ENCODE peak calls at places on chromosomes 11 and 22, in five cellular contexts. X is H1, D is neuronal stem cell, O is IMR-90, K is mesendoderm. B is an unnamed sample.

GRCh38 chr11:65615950-65616574 is 486 bp downstream of the PCNX3 start:
- DNase-seq in X (no peak), D (no peak), O (no peak), K (peak), B (no peak)

GRCh38 chr11:23875407-23875950 is 621.4 kb upstream of the LUZP2 start:
- DNase-seq in X (no peak), D (no peak), O (peak), K (no peak), B (no peak)

GRCh38 chr11:121613724-121614123 is 161.0 kb upstream of the SORL1-AS1 start:
- DNase-seq in X (no peak), D (no peak), O (peak), K (no peak), B (no peak)

GRCh38 chr11:131683131-131683530 is 312.7 kb downstream of the NTM start:
- DNase-seq in X (no peak), D (no peak), O (no peak), K (no peak), B (no peak)

GRCh38 chr11:27282141-27282590 is 80.8 kb downstream of the CCDC34 start:
- DNase-seq in X (no peak), D (no peak), O (peak), K (no peak), B (peak)

GRCh38 chr11:118060879-118061278 is 16.0 kb upstream of the TMPRSS4 start:
- DNase-seq in X (no peak), D (no peak), O (no peak), K (no peak), B (no peak)

GRCh38 chr22:29450222-29450621 is 11.8 kb downstream of the RFPL1 start:
- DNase-seq in X (no peak), D (no peak), O (no peak), K (no peak), B (no peak)

GRCh38 chr11:4991066-4991465 is 3.6 kb upstream of the OR51L1 start:
- DNase-seq in X (no peak), D (no peak), O (peak), K (peak), B (no peak)

GRCh38 chr22:35477911-35478582 is 62.6 kb upstream of the RASD2 start:
- DNase-seq in X (no peak), D (no peak), O (peak), K (no peak), B (peak)

GRCh38 chr22:30636226-30637077 is 871 bp downstream of the SLC35E4 start:
- DNase-seq in X (no peak), D (no peak), O (no peak), K (no peak), B (peak)

GRCh38 chr22:20607157-20607907 is 99.9 kb downstream of the MED15 start:
- DNase-seq in X (no peak), D (no peak), O (no peak), K (peak), B (no peak)

GRCh38 chr11:108307751-108308150 is 84.9 kb downstream of the ATM start:
- DNase-seq in X (no peak), D (no peak), O (no peak), K (no peak), B (no peak)

GRCh38 chr11:2797181-2797711 is 88.3 kb downstream of the CDKN1C start:
- DNase-seq in X (no peak), D (no peak), O (no peak), K (no peak), B (no peak)

GRCh38 chr22:31425331-31426050 is 26.1 kb downstream of the DRG1 start:
- DNase-seq in X (no peak), D (no peak), O (peak), K (no peak), B (no peak)

GRCh38 chr11:67120881-67121710 is 2.0 kb downstream of the KDM2A start:
- DNase-seq in X (no peak), D (no peak), O (peak), K (no peak), B (peak)

GRCh38 chr11:10876168-10876567 is 18.3 kb upstream of the ZBED5 start:
- DNase-seq in X (no peak), D (no peak), O (peak), K (no peak), B (no peak)

GRCh38 chr22:40603088-40603605 is 33.4 kb downstream of the MRTFA start:
- DNase-seq in X (no peak), D (no peak), O (peak), K (no peak), B (peak)

GRCh38 chr11:100445231-100445735 is 241.8 kb upstream of the ARHGAP42 start:
- DNase-seq in X (no peak), D (no peak), O (no peak), K (peak), B (no peak)

GRCh38 chr11:33936745-33937612 is 45.1 kb upstream of the LMO2 start:
- DNase-seq in X (no peak), D (no peak), O (peak), K (peak), B (peak)

GRCh38 chr11:106306942-106307341 is 229.5 kb downstream of the AASDHPPT start:
- DNase-seq in X (no peak), D (no peak), O (no peak), K (no peak), B (no peak)

GRCh38 chr22:17257578-17257977 is 38.3 kb upstream of the ADA2 start:
- DNase-seq in X (no peak), D (no peak), O (no peak), K (no peak), B (no peak)

GRCh38 chr11:84021291-84021690 is 735.1 kb upstream of the CCDC90B start:
- DNase-seq in X (no peak), D (no peak), O (no peak), K (no peak), B (peak)

GRCh38 chr11:2390871-2391662 is 9.5 kb upstream of the TSSC4 start:
- DNase-seq in X (peak), D (no peak), O (peak), K (peak), B (peak)

GRCh38 chr11:70763606-70764005 is 365.3 kb downstream of the CTTN start:
- DNase-seq in X (no peak), D (no peak), O (peak), K (no peak), B (no peak)

GRCh38 chr22:35319244-35319985 is 19.7 kb downstream of the TOM1 start:
- DNase-seq in X (no peak), D (no peak), O (no peak), K (no peak), B (no peak)

GRCh38 chr11:107467754-107468153 is 10.1 kb upstream of the CWF19L2 start:
- DNase-seq in X (no peak), D (no peak), O (no peak), K (no peak), B (no peak)

GRCh38 chr11:124879229-124879998 is 14.2 kb downstream of the ROBO3 start:
- DNase-seq in X (no peak), D (no peak), O (no peak), K (no peak), B (no peak)

GRCh38 chr22:42294034-42294985 is 23.9 kb upstream of the TCF20 start:
- DNase-seq in X (no peak), D (peak), O (peak), K (peak), B (peak)

GRCh38 chr11:8039530-8040260 is 41.3 kb upstream of the TUB start:
- DNase-seq in X (no peak), D (no peak), O (no peak), K (no peak), B (no peak)

GRCh38 chr22:17726561-17727243 is 47.6 kb downstream of the BID start:
- DNase-seq in X (no peak), D (no peak), O (peak), K (no peak), B (peak)

GRCh38 chr22:39299829-39300178 is 19.6 kb downstream of the RPL3 start:
- DNase-seq in X (no peak), D (no peak), O (no peak), K (peak), B (peak)

GRCh38 chr11:6612816-6613136 is 760 bp upstream of the TAF10 start:
- DNase-seq in X (no peak), D (no peak), O (no peak), K (no peak), B (no peak)

GRCh38 chr22:27792452-27793165 is 8.9 kb downstream of the MN1 start:
- DNase-seq in X (no peak), D (no peak), O (no peak), K (no peak), B (no peak)

GRCh38 chr11:3810446-3810845 is 2.1 kb downstream of the PGAP2 start:
- DNase-seq in X (no peak), D (no peak), O (no peak), K (no peak), B (no peak)

GRCh38 chr22:37051629-37052385 is at the start of gene KCTD17:
- DNase-seq in X (no peak), D (peak), O (peak), K (peak), B (peak)

GRCh38 chr11:124920870-124921609 is 2.0 kb downstream of the HEPN1 start:
- DNase-seq in X (no peak), D (peak), O (peak), K (peak), B (peak)

GRCh38 chr11:90223248-90223585 is 368 bp upstream of the CHORDC1 start:
- DNase-seq in X (no peak), D (no peak), O (no peak), K (no peak), B (no peak)

GRCh38 chr11:90222152-90222458 is 744 bp downstream of the CHORDC1 start:
- DNase-seq in X (no peak), D (no peak), O (no peak), K (no peak), B (no peak)

GRCh38 chr11:90220391-90220790 is 2.5 kb downstream of the CHORDC1 start:
- DNase-seq in X (no peak), D (no peak), O (peak), K (no peak), B (peak)

GRCh38 chr11:90219438-90219837 is 3.4 kb downstream of the CHORDC1 start:
- DNase-seq in X (no peak), D (no peak), O (no peak), K (peak), B (no peak)

DNA sequence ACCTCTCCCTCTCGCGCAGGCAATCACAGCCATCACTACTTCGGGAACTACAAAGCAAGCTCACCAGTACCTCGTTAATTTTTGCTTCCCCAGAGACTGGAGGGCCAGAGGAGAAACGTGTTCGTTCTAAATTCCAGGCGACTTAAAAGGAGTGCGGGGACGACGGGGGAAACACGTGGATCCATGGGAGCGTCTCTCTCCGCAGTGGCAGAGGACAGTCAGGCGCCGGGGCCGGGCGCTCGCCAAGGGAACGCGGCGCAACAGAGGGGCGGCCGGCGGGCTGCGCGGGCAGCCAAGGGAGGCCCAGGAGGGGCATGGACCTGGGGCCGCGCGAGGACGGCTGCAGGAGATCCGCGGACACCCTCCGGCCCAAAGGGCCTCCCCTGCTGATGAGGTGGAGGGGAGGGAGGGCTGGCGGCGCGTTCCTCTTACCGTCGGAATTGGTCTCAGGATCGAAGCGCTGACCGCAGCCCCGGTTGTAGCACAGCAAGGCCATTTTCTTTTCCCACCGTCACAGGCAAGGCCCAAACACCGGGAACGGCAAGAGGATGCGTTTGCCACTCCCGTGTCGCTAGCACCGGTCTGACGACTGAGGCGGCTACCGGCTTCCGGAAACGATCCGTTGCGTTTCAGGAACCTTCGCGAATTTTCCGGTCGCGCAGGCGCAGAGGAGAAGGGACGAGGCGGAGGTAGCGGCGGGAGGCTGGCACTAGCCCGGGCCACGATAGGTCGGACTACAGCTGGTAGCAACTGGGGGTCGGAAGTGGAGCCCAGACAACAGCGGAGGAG is at the start of gene CHORDC1:
- DNase-seq in X (peak), D (peak), O (peak), K (peak), B (peak)
- H3K4ac ChIP-seq in X (no peak), D (no peak), O (peak), K (peak), B (peak)

DNA sequence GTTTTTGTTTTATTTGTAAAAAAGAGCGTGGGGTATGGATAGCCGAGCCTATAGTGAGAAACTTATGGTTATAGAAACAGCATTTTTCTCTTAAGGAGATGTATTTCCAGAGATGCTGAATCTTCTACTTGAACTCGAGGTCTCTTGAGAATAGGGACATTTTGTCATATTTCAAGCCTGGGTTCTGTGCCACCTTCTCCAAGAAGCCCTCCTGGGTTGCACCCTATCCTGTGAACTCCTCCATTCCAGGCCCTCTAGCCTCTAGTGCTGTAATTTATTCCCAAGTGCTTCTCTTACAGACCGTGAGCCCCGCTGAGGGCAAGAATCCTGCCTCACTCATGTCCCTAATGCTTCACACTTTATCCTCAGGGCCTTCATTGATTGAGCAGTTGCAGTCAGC is 108.6 kb downstream of the KIAA1671 start:
- DNase-seq in X (no peak), D (no peak), O (no peak), K (no peak), B (no peak)
- H2BK5ac ChIP-seq in X (peak), D (no peak), O (no peak), K (no peak), B (no peak)

GRCh38 chr11:72410956-72411355 is 23.4 kb downstream of the CLPB start:
- DNase-seq in X (no peak), D (no peak), O (no peak), K (no peak), B (no peak)
- H3K4ac ChIP-seq in X (no peak), D (no peak), O (no peak), K (no peak), B (no peak)

GRCh38 chr22:50530857-50531545 is 1.2 kb upstream of the TYMP start:
- DNase-seq in X (no peak), D (no peak), O (peak), K (peak), B (peak)
- H2BK5ac ChIP-seq in X (no peak), D (peak), O (no peak), K (no peak), B (no peak)

DNA sequence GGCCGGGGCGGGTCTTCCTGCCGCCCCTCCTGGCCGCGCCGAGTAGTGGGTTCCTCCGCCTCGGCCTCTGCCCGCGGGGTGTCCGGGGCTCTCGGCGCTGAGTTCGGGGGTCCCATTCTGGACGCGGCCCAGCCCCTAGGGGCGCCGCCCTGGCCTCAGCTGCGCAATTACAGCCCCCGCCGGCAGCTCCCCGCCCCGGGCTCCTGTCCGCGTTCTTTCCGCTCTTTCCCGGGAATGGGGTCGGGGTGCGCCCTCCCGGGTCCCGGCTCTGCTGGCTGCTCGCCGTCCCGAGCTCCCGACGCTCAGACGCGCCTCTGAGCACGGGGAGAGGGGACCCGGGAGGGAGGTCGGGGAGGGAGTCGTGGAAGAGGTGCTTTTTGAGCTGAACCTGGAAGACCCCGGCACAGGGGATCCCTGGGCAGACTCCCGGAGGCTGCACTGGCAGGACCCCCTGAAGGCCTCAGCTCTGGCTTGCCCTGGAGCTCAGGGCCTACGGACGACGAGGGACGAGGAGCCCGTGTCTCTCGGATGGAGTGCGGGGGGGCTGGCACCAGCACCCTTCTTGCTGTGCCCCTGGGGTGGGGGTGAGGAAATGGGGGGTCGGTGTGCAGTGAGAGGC is 543 bp downstream of the TSPAN4 start:
- DNase-seq in X (no peak), D (no peak), O (no peak), K (no peak), B (peak)
- H3K4ac ChIP-seq in X (no peak), D (no peak), O (peak), K (peak), B (peak)

DNA sequence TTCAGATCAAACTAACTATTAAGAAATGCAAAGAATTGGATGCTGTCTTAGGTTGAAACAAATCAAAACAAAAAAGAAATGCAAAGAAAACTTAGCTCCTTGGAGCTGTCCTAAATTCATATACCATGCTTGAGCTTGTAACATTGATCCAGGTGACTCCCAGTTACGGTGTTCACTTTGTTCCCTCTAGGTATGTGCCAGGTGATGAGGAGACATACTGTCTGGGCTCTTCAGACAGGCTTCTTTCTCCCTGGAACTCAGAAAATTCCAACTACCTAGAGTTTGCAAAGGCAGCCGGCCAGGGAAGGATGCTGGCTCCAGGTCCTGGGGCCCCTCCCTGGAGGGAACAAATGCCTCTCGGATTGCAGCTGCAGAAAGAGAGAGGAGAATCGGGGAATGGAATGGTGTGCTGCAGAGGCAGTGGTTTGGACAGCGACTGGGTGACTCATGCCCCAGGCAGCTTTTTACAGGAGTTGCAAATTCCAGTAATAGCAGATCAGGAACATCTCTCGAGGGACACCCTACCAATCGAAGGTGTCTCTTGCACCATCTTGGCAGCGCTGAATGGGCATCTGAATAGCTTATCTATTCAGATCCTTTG is 12.3 kb upstream of the ASPHD2 start:
- DNase-seq in X (peak), D (no peak), O (peak), K (peak), B (peak)
- H2BK5ac ChIP-seq in X (no peak), D (no peak), O (no peak), K (no peak), B (no peak)

DNA sequence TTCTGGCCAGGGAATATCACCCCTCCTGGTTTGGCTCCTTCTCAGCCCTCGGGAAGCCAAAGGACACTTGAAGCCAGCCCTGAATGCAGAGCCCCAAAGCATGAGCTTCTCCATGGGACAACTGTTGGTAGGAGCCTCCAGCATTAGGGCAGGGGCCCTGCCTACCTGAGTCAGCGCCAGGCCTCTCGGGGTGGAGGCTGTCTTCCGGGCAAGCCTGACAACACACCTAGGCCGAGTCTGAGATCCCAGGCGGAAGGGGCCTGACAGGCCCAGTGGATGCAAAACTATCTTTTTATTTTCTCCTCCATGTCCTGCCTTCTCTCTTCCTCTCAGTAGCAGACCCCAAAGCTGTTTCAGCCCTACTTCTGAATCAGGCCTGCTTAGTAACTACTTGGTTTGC is 27.6 kb downstream of the RCOR2 start:
- DNase-seq in X (no peak), D (no peak), O (no peak), K (no peak), B (no peak)
- H3K4ac ChIP-seq in X (no peak), D (no peak), O (no peak), K (no peak), B (no peak)

DNA sequence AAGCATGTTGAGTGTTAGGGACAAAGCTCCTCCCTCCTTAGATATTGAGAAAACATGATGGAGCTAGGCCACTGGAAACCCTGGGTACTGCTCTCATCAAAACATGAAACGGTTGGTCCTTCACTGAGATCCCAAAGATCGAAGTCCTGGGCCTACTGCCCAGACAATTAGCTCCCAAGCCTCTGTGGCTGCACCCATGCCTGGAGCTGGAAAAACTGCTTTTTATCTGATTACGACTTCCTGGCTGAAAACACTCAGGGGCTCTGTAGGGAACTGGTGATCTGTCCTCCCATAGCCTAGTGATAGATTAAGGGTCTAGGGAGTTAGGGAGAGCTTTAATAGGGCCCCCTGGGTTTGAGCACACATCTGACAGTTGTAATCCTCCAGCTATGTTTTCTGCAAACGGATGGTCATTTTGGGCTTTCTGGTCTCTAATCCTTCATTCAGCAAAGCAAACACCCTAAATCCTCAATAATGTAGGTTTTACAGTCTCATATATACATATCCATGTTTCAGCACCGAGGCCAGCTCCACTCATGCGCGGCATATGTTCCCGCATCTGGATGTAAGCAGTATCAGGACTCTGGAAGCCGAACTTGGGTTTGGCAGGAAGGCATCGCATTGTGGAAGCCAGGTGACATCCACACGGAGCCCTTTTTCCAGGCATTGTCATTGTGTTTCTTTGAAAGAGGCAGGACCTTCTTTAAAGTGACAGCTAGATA is 6.2 kb upstream of the B3GAT1 start:
- DNase-seq in X (no peak), D (no peak), O (peak), K (no peak), B (no peak)
- H2BK5ac ChIP-seq in X (no peak), D (no peak), O (no peak), K (no peak), B (no peak)